ENCODE peak calls at places on chromosomes 1 and 21, in five cellular contexts. I, O, H, W and P are unnamed samples.

GRCh38 chr1:187001198-187001904 is 172.6 kb downstream of the PLA2G4A start:
- DNase-seq in O (peak), H (no peak), I (no peak), W (peak), P (peak)

GRCh38 chr1:10835423-10836421 is 39.3 kb upstream of the CASZ1 start:
- DNase-seq in I (no peak), H (no peak), O (peak), W (peak), P (no peak)

GRCh38 chr1:113333056-113333455 is 57.3 kb upstream of the MAGI3 start:
- DNase-seq in W (no peak), I (no peak), H (no peak), O (no peak), P (no peak)

GRCh38 chr1:107692580-107693345 is 272.2 kb downstream of the VAV3 start:
- DNase-seq in I (no peak), O (no peak), H (no peak), W (no peak), P (no peak)

GRCh38 chr1:152182431-152182830 is 23.4 kb upstream of the RPTN start:
- DNase-seq in O (peak), I (no peak), H (no peak), W (peak), P (peak)

GRCh38 chr1:241842565-241842964 is 5.4 kb upstream of the EXO1 start:
- DNase-seq in O (no peak), I (no peak), W (peak), H (no peak), P (peak)

GRCh38 chr1:19179597-19180271 is 30.3 kb downstream of the UBR4 start:
- DNase-seq in I (no peak), W (peak), H (no peak), O (no peak), P (peak)

GRCh38 chr1:116508984-116509980 is 61.5 kb downstream of the CD58 start:
- DNase-seq in O (peak), H (no peak), W (peak), I (no peak), P (peak)

GRCh38 chr1:150150511-150151021 is 850 bp downstream of the PLEKHO1 start:
- DNase-seq in H (peak), W (no peak), O (no peak), I (peak), P (no peak)

GRCh38 chr1:7069888-7070287 is 284.6 kb downstream of the CAMTA1 start:
- DNase-seq in O (no peak), W (no peak), H (no peak), I (no peak), P (no peak)

GRCh38 chr1:24157921-24158481 is 15.1 kb upstream of the IL22RA1 start:
- DNase-seq in W (no peak), H (peak), O (no peak), I (no peak), P (peak)

GRCh38 chr1:21302747-21303715 is 12.8 kb upstream of the ECE1 start:
- DNase-seq in I (peak), O (no peak), W (peak), H (no peak), P (peak)

GRCh38 chr21:16186742-16187141 is 457.0 kb downstream of the USP25 start:
- DNase-seq in I (no peak), H (no peak), W (no peak), O (no peak), P (no peak)

GRCh38 chr21:41254090-41254700 is 62.4 kb upstream of the FAM3B start:
- DNase-seq in H (no peak), I (no peak), W (peak), O (no peak), P (no peak)

DNA sequence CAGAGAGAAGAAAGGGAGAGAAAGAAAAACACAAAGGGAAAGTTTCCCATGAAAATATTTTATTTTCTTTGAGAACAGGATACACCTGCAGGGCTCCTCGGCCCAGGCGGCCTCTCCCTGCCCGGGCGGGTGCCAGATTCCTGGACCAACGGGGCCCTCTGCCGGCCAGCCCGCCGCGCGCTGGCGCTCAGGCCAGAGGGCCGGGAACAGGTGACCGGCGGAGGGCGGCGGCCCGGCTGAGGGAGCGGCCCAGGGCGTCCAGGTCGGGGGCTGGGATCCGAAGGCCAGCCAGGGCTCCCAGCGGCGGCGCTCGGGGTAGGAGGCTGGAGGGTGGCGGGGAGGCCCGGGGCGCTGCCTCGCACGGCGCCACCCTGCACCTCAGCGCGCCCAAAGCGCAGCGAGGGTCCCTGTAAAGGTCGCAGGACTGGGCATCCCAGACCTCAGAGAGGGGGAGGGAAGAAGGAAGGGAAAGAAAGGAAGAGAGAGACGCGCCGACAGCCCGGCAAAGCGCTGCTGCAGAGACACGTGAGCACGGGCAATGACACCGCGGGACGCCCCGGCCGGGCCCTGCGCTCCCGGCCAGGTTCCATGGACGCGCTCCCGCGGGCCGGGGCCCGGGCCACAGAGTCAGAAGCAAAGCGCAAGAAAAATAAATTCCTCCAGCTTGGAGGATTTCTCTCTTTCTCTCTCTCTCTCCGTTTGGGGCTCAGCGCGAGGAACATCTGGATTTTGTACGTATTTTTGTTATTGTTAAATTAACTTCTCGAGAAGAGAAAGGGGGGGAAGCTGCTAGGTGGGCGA is 908 bp downstream of the WNT9A start:
- DNase-seq in I (peak), W (peak), H (peak), O (peak), P (no peak)
- TF ChIP-seq CTCF in I (peak), W (peak), H (no peak), O (peak), P (peak)

GRCh38 chr1:108695515-108695914 is 3.4 kb downstream of the PRPF38B start:
- DNase-seq in H (no peak), I (no peak), O (no peak), W (no peak), P (no peak)

GRCh38 chr1:108691886-108692723 is at the start of gene PRPF38B:
- DNase-seq in O (peak), W (peak), H (peak), I (peak), P (peak)

GRCh38 chr1:108691128-108691885 is 803 bp upstream of the PRPF38B start:
- DNase-seq in I (no peak), H (no peak), O (no peak), W (no peak), P (no peak)

GRCh38 chr1:108692724-108693655 is 880 bp downstream of the PRPF38B start:
- DNase-seq in I (peak), W (peak), O (peak), H (peak), P (peak)
- TF ChIP-seq CTCF in I (no peak), W (peak), O (no peak), H (no peak), P (peak)

GRCh38 chr21:44510508-44511218 is 29.3 kb downstream of the KRTAP10-1 start:
- DNase-seq in O (peak), I (no peak), H (no peak), W (peak), P (no peak)
- TF ChIP-seq CTCF in O (peak), I (peak), H (no peak), W (peak), P (peak)

DNA sequence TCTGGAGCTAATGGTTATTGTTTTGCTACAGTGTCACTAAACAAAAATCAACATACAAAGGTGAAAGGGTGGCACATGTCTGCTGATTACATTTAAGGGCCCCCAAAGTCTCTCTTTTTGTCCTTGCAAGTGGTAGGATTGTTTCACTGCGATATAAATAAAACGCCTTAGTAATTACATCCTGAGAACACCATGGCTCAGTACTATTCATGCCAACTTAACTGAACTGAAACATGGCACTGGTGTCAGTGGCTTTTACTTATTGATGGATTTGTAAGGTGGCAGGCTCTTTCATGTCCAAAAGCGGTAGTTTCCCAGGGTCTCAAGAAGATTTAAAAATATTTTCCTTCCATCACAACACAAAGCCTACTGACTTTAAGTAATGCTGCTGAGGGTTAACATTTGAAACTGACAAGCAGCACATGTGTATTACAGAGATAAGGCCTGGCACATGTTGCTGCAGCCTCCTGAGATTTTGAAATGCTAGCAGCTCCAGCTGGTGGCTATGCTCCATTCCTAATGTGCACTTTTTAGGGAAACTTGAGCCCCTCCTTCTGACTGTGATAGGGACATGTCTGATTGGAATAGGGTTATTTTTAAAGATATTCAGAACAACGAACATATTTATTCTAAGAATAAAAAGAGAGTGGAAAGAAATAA is 86.8 kb downstream of the ATP1B1 start:
- DNase-seq in W (peak), H (no peak), O (no peak), I (no peak), P (no peak)
- TF ChIP-seq CTCF in W (no peak), H (no peak), O (no peak), I (peak), P (no peak)

DNA sequence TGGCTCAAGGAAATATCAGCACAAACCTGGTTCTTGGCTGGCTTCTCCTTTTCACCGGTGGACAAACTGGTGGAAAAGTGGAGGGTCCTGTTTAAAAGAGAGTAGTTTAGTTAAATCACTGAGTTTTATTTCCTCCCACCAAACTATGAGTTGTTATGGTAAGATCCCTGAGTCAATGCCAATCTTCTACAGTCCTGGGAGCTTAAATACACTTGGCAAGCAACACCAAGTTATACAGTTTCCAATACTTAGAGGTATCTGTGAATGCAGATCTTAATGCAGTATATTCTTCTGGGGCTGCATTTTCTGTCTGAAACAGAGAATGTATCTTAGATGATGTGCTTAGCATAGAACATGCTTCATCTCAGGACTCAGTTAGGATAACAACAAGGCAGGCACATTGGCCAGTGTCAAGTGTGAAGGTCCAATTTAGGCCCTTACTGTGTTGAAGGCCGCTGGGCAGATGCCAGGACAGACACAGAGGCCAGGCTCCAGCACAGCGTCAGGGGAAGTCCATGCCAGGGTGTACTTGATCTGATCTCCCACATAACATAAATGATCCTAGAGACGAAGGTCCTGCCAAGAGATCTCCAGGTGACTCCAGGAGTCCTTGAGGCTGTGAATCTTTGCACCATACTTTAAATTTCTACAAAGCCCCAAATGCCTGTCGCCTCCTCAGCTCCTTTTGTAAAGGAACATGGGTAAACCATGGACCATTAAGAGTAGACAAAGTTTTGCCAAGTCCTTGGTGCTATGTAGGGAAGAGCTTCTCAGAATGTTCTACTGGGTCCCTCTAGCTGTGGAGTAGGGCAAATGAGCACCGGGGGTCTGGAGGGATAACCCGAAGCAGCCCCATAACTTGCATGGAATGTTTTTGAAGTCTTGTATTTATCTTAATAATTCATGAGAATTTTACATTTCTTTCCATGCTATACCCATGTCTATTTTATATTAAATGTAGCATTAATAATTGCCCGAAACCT is 76.8 kb downstream of the KCNJ15 start:
- DNase-seq in O (no peak), W (peak), I (no peak), H (peak), P (no peak)
- TF ChIP-seq CTCF in O (no peak), W (peak), I (no peak), H (no peak), P (peak)

GRCh38 chr1:79928901-79929300 is 922.4 kb upstream of the ADGRL4 start:
- DNase-seq in H (no peak), O (no peak), I (no peak), W (no peak), P (no peak)
- TF ChIP-seq CTCF in H (no peak), O (no peak), I (no peak), W (no peak), P (no peak)

DNA sequence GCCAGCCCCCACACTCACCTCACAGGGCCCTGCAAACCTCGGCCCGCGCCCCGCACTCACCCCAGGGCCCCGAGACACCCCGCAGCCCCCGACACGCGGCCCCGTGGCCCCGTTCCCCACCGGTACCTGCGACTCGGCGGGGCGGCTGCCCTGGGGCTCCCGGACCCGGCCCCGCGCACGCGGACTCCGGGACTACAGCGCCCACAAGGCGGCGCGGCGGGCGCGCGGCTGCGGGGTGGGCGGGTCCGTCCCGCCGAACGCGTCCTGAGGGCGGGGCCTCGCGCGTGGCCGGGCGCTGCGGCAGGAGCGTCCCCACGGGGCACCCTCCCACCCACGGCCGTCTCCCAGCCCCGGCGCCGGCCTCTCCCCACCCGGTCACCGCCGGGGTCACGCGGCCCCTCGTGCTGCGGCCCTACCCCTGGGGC is at the start of gene SLC19A1:
- DNase-seq in H (peak), W (peak), I (peak), O (peak), P (no peak)
- TF ChIP-seq CTCF in H (no peak), W (no peak), I (peak), O (no peak), P (peak)

GRCh38 chr21:36388835-36389234 is 3.6 kb downstream of the CHAF1B start:
- DNase-seq in O (no peak), I (no peak), H (no peak), W (peak), P (no peak)
- TF ChIP-seq CTCF in O (no peak), I (no peak), H (no peak), W (no peak), P (peak)